ENCODE peak calls at places on chromosomes 2 and 18, in four cellular contexts. O, J, F and P are unnamed samples.

GRCh38 chr2:107808023-107808422 is 18.7 kb upstream of the RGPD4 start:
- DNase-seq in O (no peak), J (no peak), F (no peak), P (no peak)

GRCh38 chr18:59986139-59986538 is 86.3 kb downstream of the PMAIP1 start:
- DNase-seq in O (no peak), J (no peak), F (no peak), P (peak)

GRCh38 chr2:208392300-208392699 is 14.3 kb upstream of the PTH2R start:
- DNase-seq in O (no peak), J (no peak), F (no peak), P (no peak)

GRCh38 chr2:234304945-234305344 is 191.9 kb downstream of the ARL4C start:
- DNase-seq in O (no peak), J (no peak), F (no peak), P (no peak)

GRCh38 chr2:228627510-228627909 is 446.0 kb upstream of the SPHKAP start:
- DNase-seq in O (no peak), J (no peak), F (no peak), P (no peak)

GRCh38 chr2:148501545-148501944 is 143.0 kb upstream of the EPC2 start:
- DNase-seq in O (no peak), J (no peak), F (no peak), P (no peak)

GRCh38 chr2:30768708-30769580 is 38.3 kb downstream of the CAPN13 start:
- DNase-seq in O (no peak), J (no peak), F (no peak), P (no peak)

GRCh38 chr2:99971326-99971965 is 170.9 kb downstream of the AFF3 start:
- DNase-seq in O (no peak), J (no peak), F (no peak), P (no peak)

GRCh38 chr2:172446524-172447063 is 19.2 kb downstream of the ITGA6 start:
- DNase-seq in O (no peak), J (no peak), F (no peak), P (no peak)

GRCh38 chr18:35580748-35581534 is 599 bp upstream of the GALNT1 start:
- DNase-seq in O (peak), J (peak), F (peak), P (peak)

GRCh38 chr2:21044694-21045371 is 960 bp upstream of the APOB start:
- DNase-seq in O (no peak), J (no peak), F (no peak), P (no peak)

GRCh38 chr2:218448934-218449333 is 30.0 kb downstream of the VIL1 start:
- DNase-seq in O (no peak), J (no peak), F (no peak), P (no peak)

GRCh38 chr2:23412556-23413155 is 27.7 kb downstream of the KLHL29 start:
- DNase-seq in O (no peak), J (no peak), F (no peak), P (no peak)

GRCh38 chr2:120118018-120118417 is 105.1 kb downstream of the EPB41L5 start:
- DNase-seq in O (no peak), J (no peak), F (no peak), P (no peak)

GRCh38 chr2:20415511-20415918 is 31.4 kb upstream of the RHOB start:
- DNase-seq in O (no peak), J (no peak), F (no peak), P (no peak)

GRCh38 chr2:127226520-127227263 is 6.6 kb upstream of the CYP27C1 start:
- DNase-seq in O (no peak), J (no peak), F (peak), P (no peak)

GRCh38 chr18:41162781-41163180 is 792.3 kb upstream of the PIK3C3 start:
- DNase-seq in O (no peak), J (no peak), F (no peak), P (no peak)

GRCh38 chr2:5690231-5690630 is 2.0 kb upstream of the SOX11 start:
- DNase-seq in O (no peak), J (no peak), F (no peak), P (no peak)

GRCh38 chr2:36701391-36701795 is 4.9 kb downstream of the VIT start:
- DNase-seq in O (no peak), J (no peak), F (no peak), P (no peak)

GRCh38 chr2:33526132-33526531 is 49.7 kb downstream of the RASGRP3 start:
- DNase-seq in O (no peak), J (no peak), F (no peak), P (no peak)

GRCh38 chr2:150276737-150277136 is 210.7 kb downstream of the RND3 start:
- DNase-seq in O (no peak), J (no peak), F (no peak), P (no peak)

GRCh38 chr2:141200191-141200590 is 930.6 kb downstream of the LRP1B start:
- DNase-seq in O (no peak), J (no peak), F (no peak), P (no peak)

GRCh38 chr18:53457068-53457467 is 767.4 kb downstream of the MBD2 start:
- DNase-seq in O (no peak), J (no peak), F (no peak), P (no peak)

GRCh38 chr2:54568876-54569298 is 112.8 kb downstream of the SPTBN1 start:
- DNase-seq in O (no peak), J (no peak), F (no peak), P (no peak)

GRCh38 chr2:132911726-132912724 is 242.0 kb upstream of the LYPD1 start:
- DNase-seq in O (no peak), J (no peak), F (no peak), P (no peak)

GRCh38 chr18:24799720-24800119 is 339.3 kb downstream of the HRH4 start:
- DNase-seq in O (no peak), J (no peak), F (no peak), P (no peak)

GRCh38 chr2:106147665-106148064 is 46.4 kb downstream of the UXS1 start:
- DNase-seq in O (no peak), J (no peak), F (no peak), P (no peak)

GRCh38 chr2:158194229-158194628 is 92.6 kb downstream of the UPP2 start:
- DNase-seq in O (no peak), J (no peak), F (no peak), P (no peak)

GRCh38 chr18:10841203-10841602 is 308.2 kb downstream of the PIEZO2 start:
- DNase-seq in O (no peak), J (no peak), F (no peak), P (no peak)

GRCh38 chr2:238900511-238900910 is 52.6 kb downstream of the TWIST2 start:
- DNase-seq in O (no peak), J (no peak), F (no peak), P (no peak)

GRCh38 chr2:231941673-231942072 is 15.5 kb upstream of the NPPC start:
- DNase-seq in O (no peak), J (no peak), F (no peak), P (no peak)

GRCh38 chr2:108124733-108125132 is 115.0 kb upstream of the SULT1C3 start:
- DNase-seq in O (no peak), J (no peak), F (no peak), P (no peak)

GRCh38 chr2:197576631-197577030 is 60.8 kb downstream of the MOB4 start:
- DNase-seq in O (no peak), J (no peak), F (no peak), P (no peak)

GRCh38 chr2:112304298-112304941 is 29.0 kb downstream of the ZC3H6 start:
- DNase-seq in O (no peak), J (no peak), F (no peak), P (no peak)

GRCh38 chr2:232229917-232230310 is 148.6 kb upstream of the ALPP start:
- DNase-seq in O (no peak), J (no peak), F (no peak), P (no peak)

GRCh38 chr2:165164201-165164600 is 39.6 kb downstream of the SCN3A start:
- DNase-seq in O (no peak), J (no peak), F (no peak), P (no peak)

GRCh38 chr2:47422560-47422959 is 19.6 kb downstream of the MSH2 start:
- DNase-seq in O (no peak), J (no peak), F (no peak), P (no peak)

GRCh38 chr2:23926289-23926749 is 604 bp downstream of the ATAD2B start:
- DNase-seq in O (peak), J (no peak), F (peak), P (peak)